ENCODE peak calls at places on chromosomes 12 and 14, in nine cellular contexts. One of them, this sample, is unnamed.

GRCh38 chr14:93219103-93219726 is 12.2 kb downstream of the UBR7 start:
- DNase-seq in fibroblast of mammary gland: peak
- DNase-seq in left ventricle myocardium superior: no peak
- DNase-seq in caudate nucleus: no peak
- DNase-seq in sciatic nerve: no peak
- DNase-seq in type B pancreatic cell: no peak
- DNase-seq in NCI-H1436: peak
- DNase-seq in stimulated activated CD4-positive, alpha-beta T cell treated with anti-CD3 and anti-CD28 coated beads, Interleukin-12 subunit alpha, Interleukin-12 subunit beta, amount 100 ng/mL, for 4 hours: peak
- DNase-seq in WERI-Rb-1: peak
- DNase-seq in this sample: peak

GRCh38 chr14:21383848-21384493 is at the start of gene SUPT16H:
- DNase-seq in fibroblast of mammary gland: peak
- DNase-seq in left ventricle myocardium superior: peak
- DNase-seq in caudate nucleus: peak
- DNase-seq in sciatic nerve: peak
- DNase-seq in type B pancreatic cell: peak
- DNase-seq in NCI-H1436: peak
- DNase-seq in stimulated activated CD4-positive, alpha-beta T cell treated with anti-CD3 and anti-CD28 coated beads, Interleukin-12 subunit alpha, Interleukin-12 subunit beta, amount 100 ng/mL, for 4 hours: peak
- DNase-seq in WERI-Rb-1: peak
- DNase-seq in this sample: peak

GRCh38 chr12:121400332-121401139 is 618 bp downstream of the RNF34 start:
- DNase-seq in fibroblast of mammary gland: peak
- DNase-seq in left ventricle myocardium superior: peak
- DNase-seq in caudate nucleus: peak
- DNase-seq in sciatic nerve: no peak
- DNase-seq in type B pancreatic cell: peak
- DNase-seq in NCI-H1436: peak
- DNase-seq in stimulated activated CD4-positive, alpha-beta T cell treated with anti-CD3 and anti-CD28 coated beads, Interleukin-12 subunit alpha, Interleukin-12 subunit beta, amount 100 ng/mL, for 4 hours: peak
- DNase-seq in WERI-Rb-1: peak
- DNase-seq in this sample: peak

GRCh38 chr12:122182887-122183587 is at the start of gene LRRC43:
- DNase-seq in fibroblast of mammary gland: no peak
- DNase-seq in left ventricle myocardium superior: peak
- DNase-seq in caudate nucleus: no peak
- DNase-seq in sciatic nerve: no peak
- DNase-seq in type B pancreatic cell: peak
- DNase-seq in NCI-H1436: peak
- DNase-seq in stimulated activated CD4-positive, alpha-beta T cell treated with anti-CD3 and anti-CD28 coated beads, Interleukin-12 subunit alpha, Interleukin-12 subunit beta, amount 100 ng/mL, for 4 hours: no peak
- DNase-seq in WERI-Rb-1: peak
- DNase-seq in this sample: peak

GRCh38 chr12:94925206-94925605 is 78.3 kb downstream of the NDUFA12 start:
- DNase-seq in fibroblast of mammary gland: no peak
- DNase-seq in left ventricle myocardium superior: no peak
- DNase-seq in caudate nucleus: no peak
- DNase-seq in sciatic nerve: no peak
- DNase-seq in type B pancreatic cell: no peak
- DNase-seq in NCI-H1436: no peak
- DNase-seq in stimulated activated CD4-positive, alpha-beta T cell treated with anti-CD3 and anti-CD28 coated beads, Interleukin-12 subunit alpha, Interleukin-12 subunit beta, amount 100 ng/mL, for 4 hours: no peak
- DNase-seq in WERI-Rb-1: no peak
- DNase-seq in this sample: no peak

GRCh38 chr12:25764892-25765291 is 193.6 kb upstream of the RASSF8 start:
- DNase-seq in fibroblast of mammary gland: no peak
- DNase-seq in left ventricle myocardium superior: no peak
- DNase-seq in caudate nucleus: no peak
- DNase-seq in sciatic nerve: no peak
- DNase-seq in type B pancreatic cell: no peak
- DNase-seq in NCI-H1436: no peak
- DNase-seq in stimulated activated CD4-positive, alpha-beta T cell treated with anti-CD3 and anti-CD28 coated beads, Interleukin-12 subunit alpha, Interleukin-12 subunit beta, amount 100 ng/mL, for 4 hours: no peak
- DNase-seq in WERI-Rb-1: no peak
- DNase-seq in this sample: no peak

GRCh38 chr14:104030958-104031357 is 54.5 kb upstream of the ASPG start:
- DNase-seq in fibroblast of mammary gland: no peak
- DNase-seq in left ventricle myocardium superior: no peak
- DNase-seq in caudate nucleus: no peak
- DNase-seq in sciatic nerve: no peak
- DNase-seq in type B pancreatic cell: no peak
- DNase-seq in NCI-H1436: no peak
- DNase-seq in stimulated activated CD4-positive, alpha-beta T cell treated with anti-CD3 and anti-CD28 coated beads, Interleukin-12 subunit alpha, Interleukin-12 subunit beta, amount 100 ng/mL, for 4 hours: no peak
- DNase-seq in WERI-Rb-1: peak
- DNase-seq in this sample: no peak

GRCh38 chr12:108587826-108588225 is 10.1 kb downstream of the TMEM119 start:
- DNase-seq in fibroblast of mammary gland: no peak
- DNase-seq in left ventricle myocardium superior: no peak
- DNase-seq in caudate nucleus: peak
- DNase-seq in sciatic nerve: no peak
- DNase-seq in type B pancreatic cell: no peak
- DNase-seq in NCI-H1436: no peak
- DNase-seq in stimulated activated CD4-positive, alpha-beta T cell treated with anti-CD3 and anti-CD28 coated beads, Interleukin-12 subunit alpha, Interleukin-12 subunit beta, amount 100 ng/mL, for 4 hours: no peak
- DNase-seq in WERI-Rb-1: no peak
- DNase-seq in this sample: no peak

GRCh38 chr12:48198619-48198973 is 4.5 kb downstream of the OR10AD1 start:
- DNase-seq in fibroblast of mammary gland: no peak
- DNase-seq in left ventricle myocardium superior: peak
- DNase-seq in caudate nucleus: peak
- DNase-seq in sciatic nerve: peak
- DNase-seq in type B pancreatic cell: no peak
- DNase-seq in NCI-H1436: no peak
- DNase-seq in stimulated activated CD4-positive, alpha-beta T cell treated with anti-CD3 and anti-CD28 coated beads, Interleukin-12 subunit alpha, Interleukin-12 subunit beta, amount 100 ng/mL, for 4 hours: peak
- DNase-seq in WERI-Rb-1: no peak
- DNase-seq in this sample: peak

GRCh38 chr12:13099066-13099909 is 4.2 kb downstream of the GSG1 start:
- DNase-seq in fibroblast of mammary gland: no peak
- DNase-seq in left ventricle myocardium superior: no peak
- DNase-seq in caudate nucleus: no peak
- DNase-seq in sciatic nerve: peak
- DNase-seq in type B pancreatic cell: no peak
- DNase-seq in NCI-H1436: no peak
- DNase-seq in stimulated activated CD4-positive, alpha-beta T cell treated with anti-CD3 and anti-CD28 coated beads, Interleukin-12 subunit alpha, Interleukin-12 subunit beta, amount 100 ng/mL, for 4 hours: no peak
- DNase-seq in WERI-Rb-1: no peak
- DNase-seq in this sample: peak